ENCODE peak calls at places on chromosomes 16 and 17, in six cellular contexts. I is stomach, Y is BJ, M is GM23338, P is mucosa of descending colon, D is transverse colon. C is an unnamed sample.

GRCh38 chr17:30476726-30477082 is 504 bp upstream of the GOSR1 start:
- DNase-seq in I (no peak), Y (no peak), D (no peak), M (peak), P (peak), C (no peak)

GRCh38 chr16:79768594-79768993 is 168.1 kb upstream of the MAF start:
- DNase-seq in M (no peak), D (peak), Y (no peak), P (peak), I (no peak), C (no peak)

GRCh38 chr17:47733047-47733413 is at the start of gene TBX21:
- DNase-seq in D (peak), M (peak), P (peak), Y (no peak), I (peak), C (no peak)

GRCh38 chr16:1492923-1493745 is at the start of gene TELO2:
- DNase-seq in P (peak), D (peak), M (peak), Y (no peak), I (peak), C (peak)

GRCh38 chr17:82106697-82107305 is 8.8 kb upstream of the FASN start:
- DNase-seq in P (no peak), I (peak), D (no peak), Y (no peak), M (no peak), C (no peak)

GRCh38 chr16:66322174-66322573 is 44.3 kb upstream of the CDH5 start:
- DNase-seq in D (no peak), Y (no peak), M (no peak), I (no peak), P (no peak), C (no peak)

GRCh38 chr16:81485824-81486554 is 41.4 kb downstream of the CMIP start:
- DNase-seq in D (no peak), M (no peak), Y (no peak), I (no peak), P (no peak), C (peak)

GRCh38 chr16:81885976-81886586 is 107.0 kb downstream of the PLCG2 start:
- DNase-seq in M (peak), D (no peak), P (peak), I (no peak), Y (no peak), C (no peak)

GRCh38 chr17:80498242-80498919 is 22.0 kb upstream of the NPTX1 start:
- DNase-seq in P (peak), I (no peak), M (no peak), Y (no peak), D (peak), C (no peak)

GRCh38 chr17:4365628-4366311 is 705 bp downstream of the UBE2G1 start:
- DNase-seq in Y (no peak), M (peak), I (no peak), P (peak), D (peak), C (no peak)

GRCh38 chr17:4358154-4358553 is 8.3 kb downstream of the UBE2G1 start:
- DNase-seq in M (no peak), I (no peak), D (no peak), P (no peak), Y (no peak), C (no peak)

GRCh38 chr17:4364622-4365041 is 1.8 kb downstream of the UBE2G1 start:
- DNase-seq in I (no peak), P (peak), Y (no peak), M (no peak), D (no peak), C (no peak)

GRCh38 chr17:4365103-4365627 is 1.3 kb downstream of the UBE2G1 start:
- DNase-seq in M (peak), Y (peak), I (peak), P (peak), D (peak), C (peak)

DNA sequence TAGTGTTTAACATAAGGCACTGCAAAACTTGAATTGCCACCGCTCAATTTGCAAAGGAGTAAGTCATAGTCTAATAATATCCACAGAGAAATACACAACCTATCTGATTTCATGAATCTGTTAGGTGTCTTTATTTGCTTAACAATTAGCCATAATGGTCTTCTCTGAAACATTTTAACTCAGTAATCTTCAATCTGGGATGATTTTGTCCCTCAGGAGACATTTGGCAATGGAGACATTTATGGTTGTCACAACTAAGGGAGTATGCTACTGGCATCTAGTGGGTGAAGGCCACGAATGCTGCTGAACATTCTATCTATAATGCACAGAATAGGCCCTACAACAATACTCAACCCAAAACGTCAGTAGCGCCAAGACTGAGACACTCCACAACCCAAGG is 4.3 kb downstream of the UBE2G1 start:
- DNase-seq in Y (no peak), M (no peak), I (no peak), P (no peak), D (no peak), C (no peak)
- TF ChIP-seq CTCF in Y (no peak), M (no peak), I (no peak), P (no peak), D (no peak), C (no peak)

DNA sequence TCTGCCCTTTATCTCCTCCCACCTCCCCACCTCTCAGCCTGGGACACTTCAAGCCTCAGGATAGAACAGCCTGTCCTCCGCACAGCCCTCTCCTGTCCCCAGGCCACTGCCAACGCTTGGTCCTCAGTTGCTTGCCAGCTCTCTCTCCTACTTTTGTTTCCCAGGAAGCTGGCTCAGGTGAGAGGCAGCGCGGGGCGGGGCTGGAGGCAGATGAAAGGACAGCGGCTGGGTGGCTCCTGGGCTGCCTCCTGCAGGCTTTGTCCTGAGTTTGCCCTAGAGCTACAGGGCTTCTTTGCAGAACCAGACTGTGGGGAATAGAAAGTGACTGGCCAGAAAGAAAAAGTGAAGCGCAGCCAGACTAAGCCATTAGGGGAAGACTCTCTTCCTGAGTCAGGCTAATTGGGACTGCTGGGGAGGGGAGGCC is 48.2 kb upstream of the CDC42EP4 start:
- DNase-seq in I (peak), M (peak), Y (no peak), D (peak), P (peak), C (no peak)
- TF ChIP-seq CTCF in I (no peak), M (no peak), Y (no peak), D (no peak), P (no peak), C (no peak)

DNA sequence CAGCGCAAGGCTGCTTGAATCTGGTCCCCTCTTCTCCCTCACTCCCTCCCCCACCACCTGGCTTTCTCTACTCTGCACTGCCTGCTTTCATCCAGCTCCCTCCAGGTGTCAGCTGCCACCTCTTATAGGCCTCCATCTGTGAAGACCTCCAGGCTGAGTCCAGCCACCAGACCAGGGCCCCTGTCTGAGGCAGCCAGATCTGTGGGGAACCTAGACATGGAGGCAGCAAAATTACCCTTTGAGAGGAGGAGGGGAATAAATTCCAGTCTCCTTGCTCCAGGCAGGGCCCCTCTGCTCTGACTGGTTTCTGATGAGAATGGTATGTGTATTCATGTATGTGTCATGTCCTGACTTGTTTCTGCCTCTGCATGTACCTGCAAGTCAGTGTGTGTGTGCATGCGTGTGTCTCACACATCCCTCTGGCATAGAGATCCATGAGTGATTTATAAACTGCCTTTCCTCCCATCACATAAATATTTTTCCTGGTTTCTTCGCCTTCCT is 21.1 kb downstream of the MINK1 start:
- DNase-seq in I (no peak), Y (no peak), M (no peak), D (no peak), P (no peak), C (no peak)
- TF ChIP-seq CTCF in I (no peak), Y (no peak), M (no peak), D (no peak), P (no peak), C (no peak)

DNA sequence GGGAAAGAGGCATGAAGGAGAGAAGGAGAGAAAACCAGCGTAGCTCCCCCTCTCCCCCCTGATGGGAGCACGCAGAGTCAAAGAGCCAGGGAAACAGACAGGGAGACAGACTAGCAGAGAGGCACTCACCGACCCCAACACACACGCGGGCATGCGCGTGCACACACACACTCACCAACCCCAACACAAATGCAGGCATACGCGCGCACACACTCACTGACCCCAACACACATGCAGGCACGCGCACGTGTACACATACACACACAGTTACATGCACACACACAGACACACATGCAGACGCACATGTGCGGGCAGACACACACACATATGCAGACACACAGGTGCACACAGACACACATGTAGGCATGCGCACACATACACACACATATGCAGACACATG is 4.6 kb downstream of the CACNB1 start:
- DNase-seq in P (no peak), I (no peak), Y (no peak), D (no peak), M (no peak), C (no peak)
- TF ChIP-seq CTCF in P (no peak), I (no peak), Y (no peak), D (no peak), M (no peak), C (no peak)